ENCODE peak calls at places on chromosomes 12 and 14, in four cellular contexts. J is GM12878, H is HepG2, Q is H1. T is an unnamed sample.
A peak's percentile ranks its signal among the peaks of the same experiment; 100 is the strongest.

GRCh38 chr12:92573104-92573503 is 129.7 kb upstream of the PLEKHG7 start:
- DNase-seq in J (no peak), H (no peak), Q (no peak), T (no peak)

GRCh38 chr12:78928200-78929074 is 63.9 kb downstream of the SYT1 start:
- DNase-seq in H (peak; percentile 1), Q (no peak), J (no peak), T (no peak)

GRCh38 chr12:92717202-92717601 is 14.4 kb downstream of the PLEKHG7 start:
- DNase-seq in H (no peak), J (no peak), Q (no peak), T (no peak)

GRCh38 chr14:50831704-50832130 is 755 bp upstream of the NIN start:
- DNase-seq in J (no peak), Q (no peak), H (no peak), T (no peak)

GRCh38 chr14:29216774-29217232 is 450.2 kb downstream of the FOXG1 start:
- DNase-seq in Q (no peak), H (no peak), J (no peak), T (no peak)

GRCh38 chr12:115343008-115343407 is 659.0 kb upstream of the TBX3 start:
- DNase-seq in Q (no peak), H (no peak), J (no peak), T (no peak)

GRCh38 chr12:56188786-56189335 is 422 bp downstream of the SMARCC2 start:
- DNase-seq in Q (peak; percentile 73), H (no peak), J (no peak), T (no peak)

GRCh38 chr12:3959799-3960560 is 86.8 kb upstream of the PARP11 start:
- DNase-seq in H (peak; percentile 83), Q (no peak), J (no peak), T (no peak)

GRCh38 chr12:108854055-108854452 is 3.3 kb downstream of the SSH1 start:
- DNase-seq in Q (no peak), J (peak; percentile 52), H (peak; percentile 6), T (no peak)

GRCh38 chr14:101464984-101465794 is 96.1 kb upstream of the DIO3 start:
- DNase-seq in Q (peak; percentile 33), H (no peak), J (no peak), T (no peak)

GRCh38 chr14:105865904-105866840 is 339.8 kb downstream of the TMEM121 start:
- DNase-seq in H (no peak), J (no peak), Q (no peak), T (no peak)

GRCh38 chr14:63677891-63678379 is 36.3 kb upstream of the WDR89 start:
- DNase-seq in H (no peak), J (no peak), Q (no peak), T (peak; percentile 32)

GRCh38 chr14:102351023-102351422 is 11.7 kb downstream of the CINP start:
- DNase-seq in Q (no peak), J (no peak), H (no peak), T (no peak)

GRCh38 chr14:99754141-99755067 is 38.8 kb upstream of the EML1 start:
- DNase-seq in Q (no peak), J (no peak), H (no peak), T (no peak)

GRCh38 chr12:72323881-72324280 is 51.7 kb downstream of the TRHDE start:
- DNase-seq in H (no peak), J (no peak), Q (no peak), T (no peak)

GRCh38 chr14:91338369-91338768 is 79.3 kb downstream of the CCDC88C start:
- DNase-seq in H (no peak), J (no peak), Q (no peak), T (no peak)

GRCh38 chr12:85504624-85505023 is 224.6 kb downstream of the ALX1 start:
- DNase-seq in H (no peak), Q (no peak), J (no peak), T (no peak)

GRCh38 chr12:51907083-51907863 is at the start of gene ACVRL1:
- DNase-seq in Q (no peak), H (no peak), J (no peak), T (no peak)

GRCh38 chr14:91382712-91383111 is 34.9 kb downstream of the CCDC88C start:
- DNase-seq in J (no peak), H (no peak), Q (no peak), T (no peak)

GRCh38 chr14:54784657-54785056 is 118.0 kb downstream of the GCH1 start:
- DNase-seq in Q (no peak), H (no peak), J (no peak), T (no peak)

GRCh38 chr14:30283822-30284446 is 275.0 kb upstream of the G2E3 start:
- DNase-seq in H (peak; percentile 37), Q (peak; percentile 77), J (no peak), T (peak; percentile 35)

GRCh38 chr12:82723891-82724290 is 37.2 kb downstream of the TMTC2 start:
- DNase-seq in Q (no peak), J (no peak), H (no peak), T (no peak)
- H3K4me3 ChIP-seq in Q (no peak overlapping the region), J (no peak overlapping the region), H (no peak overlapping the region), T (no peak overlapping the region)

GRCh38 chr12:1913377-1914115 is 4.9 kb downstream of the CACNA2D4 start:
- DNase-seq in H (no peak), J (no peak), Q (peak; percentile 41), T (no peak)
- TF ChIP-seq SUZ12 in H (no peak), J (no peak), Q (no peak), T (no peak)

DNA sequence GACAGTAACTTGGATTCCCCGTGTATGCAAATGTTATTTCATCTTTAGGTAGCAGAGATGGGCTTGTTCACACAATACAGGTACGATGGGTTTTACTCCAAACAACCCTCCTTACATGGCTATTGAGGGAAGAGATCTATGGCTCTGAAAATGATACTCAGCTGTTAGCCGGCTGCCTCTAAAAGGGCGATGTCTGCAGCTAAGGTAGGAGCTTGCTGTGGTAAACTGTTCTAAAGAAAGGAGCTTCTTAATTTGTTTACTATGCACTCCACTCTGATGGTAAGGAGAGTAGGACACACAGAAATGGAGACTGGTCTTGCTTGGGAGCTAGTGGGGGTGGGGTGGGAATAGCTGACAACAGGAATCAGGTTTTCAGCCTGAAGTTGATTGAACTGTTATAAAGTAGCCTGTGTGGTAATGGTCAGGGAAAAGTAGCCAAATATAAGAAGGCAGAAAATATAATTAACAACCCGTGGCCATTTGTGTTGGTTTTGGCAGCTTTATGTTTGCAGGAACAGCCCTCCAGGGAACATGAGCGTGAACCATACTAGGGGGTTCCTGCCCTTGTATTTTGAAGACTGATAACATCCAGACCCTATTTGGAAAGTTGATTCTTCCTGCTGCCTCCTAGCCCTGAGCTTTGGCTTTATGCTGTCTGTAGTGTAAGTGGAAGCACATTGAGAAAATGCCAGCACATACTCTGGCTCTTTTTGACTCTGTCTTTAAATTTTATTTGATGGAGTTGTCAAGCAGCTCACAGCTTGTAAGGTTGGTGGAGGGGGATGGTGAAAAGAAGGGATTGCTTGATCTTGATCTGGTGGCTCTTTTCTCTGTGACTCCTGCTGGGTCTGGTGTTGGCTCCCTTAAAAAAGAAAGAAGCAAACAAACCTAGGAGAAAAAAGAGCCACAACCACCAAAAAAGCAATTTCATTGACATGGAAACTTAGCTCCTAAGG is 929.8 kb downstream of the DIO2 start:
- DNase-seq in J (no peak), Q (peak; percentile 46), H (no peak), T (peak; percentile 18)
- H3K4me3 ChIP-seq in J (no peak overlapping the region), Q (peak overlapping the region; percentile 20), H (no peak overlapping the region), T (peak overlapping the region; percentile 60)

GRCh38 chr14:84273181-84273580 is 1256.8 kb upstream of the FLRT2 start:
- DNase-seq in H (no peak), Q (no peak), J (no peak), T (no peak)

DNA sequence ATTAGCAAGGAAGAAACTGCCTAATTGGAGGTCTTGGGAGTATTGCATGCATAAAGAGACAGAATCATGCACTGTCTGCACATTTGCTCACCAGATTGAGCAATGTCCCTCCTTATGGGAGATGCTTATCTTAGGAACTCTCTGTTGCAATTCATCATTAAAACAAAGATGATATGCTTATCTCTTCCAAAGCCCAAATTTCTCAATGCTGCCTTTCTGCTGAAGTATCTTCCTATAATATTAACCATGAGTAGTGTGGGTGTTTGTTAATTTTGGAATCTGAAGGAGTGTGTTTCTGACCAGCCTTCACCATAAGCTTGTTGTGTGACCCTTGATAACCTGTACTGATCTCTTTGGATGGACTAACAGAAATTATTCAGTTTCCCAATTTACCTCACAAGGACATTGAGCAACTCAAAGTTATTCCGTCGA is 1257.6 kb upstream of the FLRT2 start:
- DNase-seq in Q (no peak), J (no peak), H (no peak), T (no peak)
- TF ChIP-seq SUZ12 in Q (no peak), J (no peak), H (no peak), T (no peak)

DNA sequence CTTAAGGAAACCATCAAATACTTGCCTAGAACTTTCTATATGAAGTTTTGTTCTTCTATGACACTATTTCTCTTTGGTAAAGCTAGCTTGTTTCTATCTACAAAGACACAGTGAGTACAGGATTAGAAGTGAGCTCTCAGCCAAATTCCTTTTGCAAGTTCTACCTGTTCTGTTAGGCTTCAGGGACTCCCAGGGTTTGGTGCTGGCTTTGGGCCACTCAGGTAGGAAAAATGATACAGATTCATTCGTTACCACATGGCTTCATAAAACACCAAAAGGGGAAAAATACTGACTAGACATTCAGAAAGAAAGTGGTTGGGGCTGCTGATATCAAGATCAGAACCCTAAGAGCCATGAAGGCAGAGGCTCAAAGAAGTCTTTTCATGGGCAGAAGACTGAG is 13.8 kb downstream of the ZC2HC1C start:
- DNase-seq in Q (no peak), J (no peak), H (no peak), T (no peak)
- H3K4me3 ChIP-seq in Q (no peak overlapping the region), J (no peak overlapping the region), H (no peak overlapping the region), T (no peak overlapping the region)

DNA sequence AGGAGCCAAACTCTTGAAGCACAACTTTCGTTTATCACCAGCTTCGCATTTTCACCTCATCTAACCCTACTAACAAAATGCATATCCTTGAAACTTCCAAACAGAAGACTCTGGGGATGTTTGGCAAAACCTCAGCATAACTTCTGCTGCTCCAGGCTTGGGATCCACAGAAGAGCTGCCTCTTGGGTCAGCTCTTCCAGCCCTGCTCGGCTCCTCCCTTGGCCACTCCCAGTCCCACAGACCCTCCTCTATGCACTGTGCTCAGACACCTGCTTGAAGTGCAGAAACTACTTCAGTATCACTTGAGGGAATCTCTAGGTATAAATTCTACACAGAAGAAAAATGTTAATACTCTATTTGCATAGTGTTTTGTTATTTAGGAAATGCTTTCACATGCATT is 110.0 kb upstream of the AMIGO2 start:
- DNase-seq in Q (no peak), J (no peak), H (no peak), T (peak; percentile 18)
- TF ChIP-seq SUZ12 in Q (no peak), J (no peak), H (no peak), T (no peak)

DNA sequence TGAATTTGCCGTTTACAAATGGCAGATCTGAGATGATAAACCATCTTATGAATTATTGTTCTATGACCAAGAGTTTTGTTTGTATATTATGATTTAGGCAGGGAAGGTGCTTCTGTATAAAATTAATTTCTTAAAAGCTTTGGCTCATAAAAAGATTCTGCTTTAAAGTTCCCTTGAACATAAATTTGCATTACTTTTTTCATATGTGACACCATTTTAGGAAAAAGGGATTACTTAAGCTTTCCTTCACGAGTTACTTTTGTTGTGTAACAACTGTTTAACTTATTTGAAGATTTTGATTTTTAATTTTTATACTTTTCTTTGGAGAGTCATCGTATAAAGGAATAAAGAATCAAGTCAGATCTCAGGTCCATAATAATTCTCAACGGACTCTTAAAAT is 3.3 kb downstream of the ETNK1 start:
- DNase-seq in Q (no peak), H (no peak), J (no peak), T (no peak)
- H3K4me3 ChIP-seq in Q (no peak overlapping the region), H (no peak overlapping the region), J (peak overlapping the region; percentile 64), T (no peak overlapping the region)